ENCODE peak calls at places on chromosomes 5 and 9, in five cellular contexts. V is HTR-8/SVneo; X is activated CD4-positive, alpha-beta T cell treated with anti-CD3 and anti-CD28 coated beads, Interleukin-2, amount 50 U/mL, for 48 hours; B is Right ventricle myocardium inferior; D is stimulated activated CD4-positive, alpha-beta T cell treated with anti-CD3 and anti-CD28 coated beads, Interleukin-1b, Interleukin-23, amount 100 ng/mL, for 24 hours. C is an unnamed sample.

GRCh38 chr9:79657891-79658290 is 86.1 kb downstream of the TLE4 start:
- DNase-seq in V (no peak), X (no peak), B (no peak), D (no peak), C (no peak)

GRCh38 chr5:65041296-65042158 is 272.8 kb downstream of the CWC27 start:
- DNase-seq in V (no peak), X (no peak), B (no peak), D (no peak), C (no peak)

GRCh38 chr5:7856855-7857254 is 5.9 kb upstream of the CFAP90 start:
- DNase-seq in V (peak), X (no peak), B (no peak), D (no peak), C (no peak)

GRCh38 chr5:159161361-159162214 is 47.8 kb downstream of the RNF145 start:
- DNase-seq in V (no peak), X (no peak), B (no peak), D (no peak), C (no peak)

GRCh38 chr5:138953370-138954256 is 78.5 kb upstream of the LRRTM2 start:
- DNase-seq in V (no peak), X (no peak), B (peak), D (no peak), C (peak)

GRCh38 chr5:79255786-79256557 is 20.0 kb downstream of the JMY start:
- DNase-seq in V (peak), X (peak), B (no peak), D (no peak), C (no peak)

GRCh38 chr9:68500457-68501158 is 40.1 kb downstream of the TMEM252 start:
- DNase-seq in V (no peak), X (no peak), B (no peak), D (no peak), C (no peak)

GRCh38 chr9:4359016-4359415 is 59.1 kb upstream of the GLIS3 start:
- DNase-seq in V (no peak), X (no peak), B (no peak), D (no peak), C (no peak)

GRCh38 chr5:102760815-102761214 is 5.7 kb downstream of the PAM start:
- DNase-seq in V (no peak), X (no peak), B (no peak), D (no peak), C (peak)

GRCh38 chr5:87127426-87127825 is 140.3 kb upstream of the RASA1 start:
- DNase-seq in V (no peak), X (no peak), B (no peak), D (no peak), C (no peak)

GRCh38 chr9:100346836-100347235 is 5.9 kb downstream of the TEX10 start:
- DNase-seq in V (no peak), X (no peak), B (no peak), D (no peak), C (peak)

GRCh38 chr5:68049053-68049713 is 166.4 kb upstream of the PIK3R1 start:
- DNase-seq in V (no peak), X (no peak), B (no peak), D (no peak), C (no peak)

GRCh38 chr5:137342764-137343163 is 156.4 kb downstream of the SPOCK1 start:
- DNase-seq in V (no peak), X (no peak), B (no peak), D (no peak), C (no peak)

GRCh38 chr5:28226407-28226806 is 1188.0 kb upstream of the CDH9 start:
- DNase-seq in V (no peak), X (no peak), B (no peak), D (no peak), C (no peak)

GRCh38 chr5:72648511-72648910 is 141.3 kb upstream of the ZNF366 start:
- DNase-seq in V (no peak), X (no peak), B (no peak), D (no peak), C (no peak)

GRCh38 chr5:32677023-32677422 is 34.1 kb upstream of the NPR3 start:
- DNase-seq in V (no peak), X (no peak), B (no peak), D (no peak), C (no peak)

GRCh38 chr9:69744688-69745380 is 15.0 kb downstream of the PTAR1 start:
- DNase-seq in V (no peak), X (no peak), B (no peak), D (no peak), C (no peak)

GRCh38 chr5:16849821-16850220 is 86.3 kb downstream of the MYO10 start:
- DNase-seq in V (no peak), X (no peak), B (no peak), D (no peak), C (no peak)

GRCh38 chr5:41763096-41763495 is 107.1 kb downstream of the OXCT1 start:
- DNase-seq in V (peak), X (no peak), B (no peak), D (no peak), C (no peak)

GRCh38 chr5:150636391-150637244 is 3.8 kb upstream of the SYNPO start:
- DNase-seq in V (peak), X (no peak), B (no peak), D (no peak), C (no peak)

GRCh38 chr5:158843305-158843704 is 256.4 kb downstream of the EBF1 start:
- DNase-seq in V (no peak), X (no peak), B (peak), D (no peak), C (no peak)

GRCh38 chr9:104227108-104227507 is 133.0 kb downstream of the SMC2 start:
- DNase-seq in V (peak), X (no peak), B (no peak), D (no peak), C (no peak)

GRCh38 chr9:70091553-70091952 is 47.9 kb downstream of the MAMDC2 start:
- DNase-seq in V (no peak), X (no peak), B (no peak), D (no peak), C (no peak)

GRCh38 chr9:86600291-86600690 is 246.1 kb upstream of the TUT7 start:
- DNase-seq in V (no peak), X (no peak), B (no peak), D (no peak), C (no peak)

GRCh38 chr9:112166176-112167140 is 8.6 kb downstream of the SUSD1 start:
- DNase-seq in V (no peak), X (no peak), B (no peak), D (no peak), C (no peak)

GRCh38 chr9:28073278-28073677 is 500.0 kb upstream of the C9orf72 start:
- DNase-seq in V (no peak), X (no peak), B (no peak), D (no peak), C (no peak)

GRCh38 chr5:32462618-32463017 is 18.1 kb upstream of the ZFR start:
- DNase-seq in V (no peak), X (peak), B (no peak), D (peak), C (no peak)

GRCh38 chr5:135468541-135468940 is 16.4 kb upstream of the TIFAB start:
- DNase-seq in V (no peak), X (no peak), B (no peak), D (no peak), C (no peak)

GRCh38 chr9:27433599-27434325 is 90.3 kb upstream of the IFNK start:
- DNase-seq in V (no peak), X (no peak), B (no peak), D (no peak), C (no peak)

GRCh38 chr5:113331201-113331551 is 103.6 kb downstream of the TSSK1B start:
- DNase-seq in V (no peak), X (no peak), B (no peak), D (no peak), C (no peak)

GRCh38 chr5:140169410-140169809 is 5.6 kb upstream of the CYSTM1 start:
- DNase-seq in V (peak), X (no peak), B (no peak), D (no peak), C (no peak)

GRCh38 chr5:83099001-83099400 is 21.7 kb downstream of the XRCC4 start:
- DNase-seq in V (no peak), X (no peak), B (no peak), D (no peak), C (no peak)

GRCh38 chr5:169050146-169050571 is 250.8 kb downstream of the SLIT3 start:
- DNase-seq in V (no peak), X (no peak), B (no peak), D (no peak), C (no peak)

C was measured in AG09319.